ENCODE peak calls at places on chromosomes 3 and 15, in four cellular contexts. Q is mucosa of descending colon, K is ovary, U is H9. T is an unnamed sample. For H3K4me1, the result is how much of the 10 kb centered on the place peaks cover.

GRCh38 chr3:168034152-168034928 is 61.4 kb downstream of the GOLIM4 start:
- DNase-seq in U (no peak), K (no peak), Q (no peak), T (no peak)

GRCh38 chr15:24823473-24823872 is 131.3 kb upstream of the SNRPN start:
- DNase-seq in Q (no peak), U (peak), K (no peak), T (no peak)

GRCh38 chr3:146115619-146116018 is 45.4 kb downstream of the PLOD2 start:
- DNase-seq in Q (no peak), K (no peak), U (no peak), T (no peak)

GRCh38 chr15:43187544-43188155 is 2.4 kb downstream of the CCNDBP1 start:
- DNase-seq in K (no peak), U (no peak), Q (no peak), T (no peak)

GRCh38 chr15:40252438-40253178 is 13.7 kb downstream of the PAK6 start:
- DNase-seq in Q (peak), K (no peak), U (peak), T (peak)

GRCh38 chr15:49168026-49168425 is 2.0 kb upstream of the GALK2 start:
- DNase-seq in Q (no peak), K (no peak), U (no peak), T (no peak)

GRCh38 chr3:20148456-20148855 is 37.5 kb downstream of the SGO1 start:
- DNase-seq in U (no peak), Q (no peak), K (no peak), T (no peak)

GRCh38 chr3:173920386-173920785 is 522.8 kb downstream of the NLGN1 start:
- DNase-seq in U (no peak), Q (no peak), K (no peak), T (no peak)

GRCh38 chr3:9113040-9113439 is 136.4 kb downstream of the SRGAP3 start:
- DNase-seq in Q (no peak), U (no peak), K (no peak), T (no peak)

GRCh38 chr3:194440756-194441155 is 41.7 kb upstream of the GP5 start:
- DNase-seq in U (no peak), K (no peak), Q (no peak), T (no peak)

GRCh38 chr3:129552287-129553050 is 9.5 kb downstream of the H1-8 start:
- DNase-seq in K (no peak), Q (no peak), U (no peak), T (no peak)

GRCh38 chr15:39851505-39852082 is 68.5 kb downstream of the GPR176 start:
- DNase-seq in U (no peak), K (no peak), Q (no peak), T (no peak)

GRCh38 chr3:179149239-179149887 is 1.2 kb downstream of the PIK3CA start:
- DNase-seq in U (no peak), Q (no peak), K (no peak), T (peak)

GRCh38 chr3:60160105-60160791 is 1091.0 kb downstream of the FHIT start:
- DNase-seq in K (no peak), U (no peak), Q (no peak), T (no peak)

GRCh38 chr15:67033521-67033920 is 31.9 kb upstream of the SMAD3 start:
- DNase-seq in Q (peak), U (peak), K (no peak), T (peak)

GRCh38 chr3:127736801-127737539 is 64.2 kb downstream of the ABTB1 start:
- DNase-seq in Q (no peak), K (no peak), U (no peak), T (peak)

GRCh38 chr15:60733196-60733595 is 254.3 kb upstream of the ICE2 start:
- DNase-seq in K (no peak), U (no peak), Q (no peak), T (no peak)

GRCh38 chr3:178189854-178190253 is 346.4 kb upstream of the KCNMB2 start:
- DNase-seq in U (no peak), K (no peak), Q (no peak), T (no peak)

GRCh38 chr15:99925661-99926461 is 192.6 kb upstream of the LYSMD4 start:
- DNase-seq in Q (peak), U (peak), K (peak), T (peak)

GRCh38 chr15:63436872-63437375 is 55.3 kb upstream of the CA12 start:
- DNase-seq in U (no peak), K (peak), Q (peak), T (peak)

DNA sequence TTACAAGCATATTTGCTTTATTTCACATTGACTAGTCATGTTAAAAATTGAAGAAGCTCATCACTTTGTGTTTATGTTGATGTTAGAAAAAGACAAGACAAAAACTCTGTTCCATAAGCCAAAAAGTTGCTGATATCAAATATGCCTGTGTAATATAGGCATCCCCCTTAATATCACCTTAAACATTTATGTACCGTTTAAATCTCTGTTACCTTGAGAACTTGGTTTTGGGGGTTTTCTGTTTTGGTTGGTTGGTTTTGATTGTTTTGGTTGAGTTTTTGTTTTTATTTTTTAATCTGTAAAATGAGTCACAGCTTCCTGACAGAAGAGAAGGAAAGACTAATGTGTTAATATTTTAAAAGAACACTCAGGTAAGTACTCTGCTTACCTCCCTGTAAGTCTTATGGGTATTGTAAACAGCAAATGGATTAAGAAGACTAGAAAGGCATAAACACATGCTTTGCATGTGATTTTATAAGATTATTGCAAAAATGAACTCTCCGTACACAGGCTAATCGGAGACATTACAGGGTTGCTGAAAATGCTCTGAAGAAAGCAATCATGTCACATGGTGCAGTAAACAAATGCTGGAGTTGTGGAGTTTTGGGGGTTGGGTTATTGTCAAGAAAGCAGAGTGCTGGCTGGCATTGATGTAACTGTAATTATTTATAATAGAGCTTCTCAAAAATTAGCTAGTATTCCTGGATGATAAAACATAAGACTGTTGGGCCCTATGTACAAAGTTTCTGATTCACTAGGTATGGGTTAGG is 69.5 kb upstream of the MBNL1 start:
- DNase-seq in U (no peak), K (no peak), Q (no peak), T (no peak)
- H3K4me1 ChIP-seq in U (under half), K (under half), Q (under half), T (under half)

GRCh38 chr3:33083958-33084357 is 13.0 kb downstream of the GLB1 start:
- DNase-seq in Q (no peak), U (no peak), K (no peak), T (no peak)

GRCh38 chr3:33092496-33093254 is 4.3 kb downstream of the GLB1 start:
- DNase-seq in K (no peak), Q (no peak), U (no peak), T (no peak)

GRCh38 chr3:33091746-33092145 is 5.2 kb downstream of the GLB1 start:
- DNase-seq in Q (no peak), U (no peak), K (no peak), T (no peak)

GRCh38 chr3:33093847-33094246 is 3.1 kb downstream of the GLB1 start:
- DNase-seq in Q (no peak), U (peak), K (no peak), T (no peak)

DNA sequence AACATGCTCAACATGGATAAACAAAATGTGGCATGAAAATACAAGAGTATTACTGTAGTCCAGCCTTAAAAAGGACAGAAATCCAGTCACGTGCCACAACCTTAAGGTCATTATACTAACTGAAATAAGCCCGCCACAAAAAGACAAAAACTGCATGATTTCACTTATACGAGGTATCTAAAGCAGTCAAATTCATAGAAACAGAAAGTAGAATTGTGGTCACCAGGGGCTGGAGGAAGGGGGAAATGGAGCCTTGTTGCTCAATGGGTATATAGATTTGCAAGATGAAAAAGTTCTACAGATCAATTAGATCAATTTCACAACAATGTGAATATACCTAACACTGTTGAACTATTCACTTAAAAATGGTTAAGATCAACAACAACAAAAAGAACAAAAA is 7.4 kb downstream of the GLB1 start:
- DNase-seq in K (no peak), Q (no peak), U (no peak), T (no peak)
- TF ChIP-seq CTCF in K (no peak), Q (no peak), U (no peak), T (no peak)

GRCh38 chr15:77454265-77454664 is 33.6 kb downstream of the HMG20A start:
- DNase-seq in K (no peak), U (no peak), Q (no peak), T (no peak)
- H3K4me1 ChIP-seq in K (under half), U (under half), Q (under half), T (under half)

GRCh38 chr3:123412076-123412475 is 36.8 kb downstream of the ADCY5 start:
- DNase-seq in Q (no peak), U (peak), K (peak), T (peak)
- TF ChIP-seq CTCF in Q (no peak), U (peak), K (peak), T (no peak)

DNA sequence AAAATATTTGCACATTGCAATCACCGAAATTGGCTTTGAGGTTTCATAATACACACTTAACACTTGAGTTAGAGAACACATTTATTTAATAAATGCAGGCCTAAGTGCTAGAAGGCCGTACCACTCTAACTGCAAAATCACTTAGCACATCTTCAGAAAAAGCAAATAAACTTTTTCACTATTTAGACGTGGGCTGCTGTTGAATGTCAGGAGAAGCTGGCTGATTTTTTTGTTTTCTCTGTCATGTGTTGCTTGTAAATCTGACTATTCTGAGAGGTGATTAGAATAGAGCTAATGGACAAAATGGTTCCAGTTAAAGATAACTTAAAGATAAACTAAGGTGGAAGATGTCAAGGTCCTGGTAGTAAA is 265.1 kb downstream of the FOXP1 start:
- DNase-seq in Q (no peak), K (no peak), U (no peak), T (no peak)
- H3K4me1 ChIP-seq in Q (under half), K (under half), U (under half), T (under half)

DNA sequence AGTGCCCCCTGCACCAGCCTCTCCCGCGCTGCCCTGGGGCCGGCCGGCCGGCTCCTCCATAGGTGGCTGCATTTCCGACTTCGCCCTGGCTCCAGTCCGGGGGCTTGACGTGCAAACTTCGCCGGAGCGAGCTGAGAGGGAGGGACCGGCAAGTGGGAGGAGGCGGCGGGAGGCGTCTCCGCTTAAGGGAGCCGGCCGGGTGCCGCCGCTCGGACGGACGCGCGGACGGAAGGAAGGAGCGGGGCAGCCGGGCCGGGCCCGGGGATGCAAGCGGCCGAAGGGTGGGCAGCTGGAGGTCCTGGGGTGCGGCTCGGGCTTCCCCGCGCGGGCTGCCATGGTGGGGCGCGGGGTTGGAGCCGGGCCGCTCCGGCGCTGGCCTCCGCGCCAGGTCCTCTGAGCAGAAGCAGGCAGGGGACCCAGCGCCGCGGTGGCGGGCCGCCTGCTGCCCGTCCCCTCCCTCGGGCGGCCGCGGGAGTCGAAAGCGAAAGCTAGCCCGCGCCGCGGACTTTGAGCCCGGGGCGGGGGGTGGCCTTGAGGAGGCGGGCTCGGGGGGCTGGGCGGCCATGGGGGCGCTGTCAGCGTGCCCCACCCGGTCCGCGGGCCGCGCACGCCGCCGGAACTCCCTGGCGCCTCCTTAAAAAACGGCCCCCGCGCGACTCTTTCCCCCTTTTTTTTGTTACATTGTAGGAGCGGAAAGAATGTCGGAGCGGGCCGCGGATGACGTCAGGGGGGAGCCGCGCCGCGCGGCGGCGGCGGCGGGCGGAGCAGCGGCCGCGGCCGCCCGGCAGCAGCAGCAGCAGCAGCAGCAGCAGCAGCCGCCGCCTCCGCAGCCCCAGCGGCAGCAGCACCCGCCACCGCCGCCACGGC is at the start of gene SCAANT1:
- DNase-seq in U (peak), Q (peak), K (peak), T (peak)
- TF ChIP-seq CTCF in U (no peak), Q (no peak), K (peak), T (no peak)

GRCh38 chr15:85443593-85444328 is 63.4 kb downstream of the AKAP13 start:
- DNase-seq in U (no peak), K (no peak), Q (no peak), T (no peak)

GRCh38 chr15:85440451-85440850 is 60.0 kb downstream of the AKAP13 start:
- DNase-seq in K (no peak), Q (no peak), U (no peak), T (no peak)

GRCh38 chr15:85444329-85444605 is 63.9 kb downstream of the AKAP13 start:
- DNase-seq in Q (no peak), K (no peak), U (no peak), T (no peak)

GRCh38 chr15:85443046-85443445 is 62.6 kb downstream of the AKAP13 start:
- DNase-seq in U (no peak), Q (no peak), K (no peak), T (no peak)

DNA sequence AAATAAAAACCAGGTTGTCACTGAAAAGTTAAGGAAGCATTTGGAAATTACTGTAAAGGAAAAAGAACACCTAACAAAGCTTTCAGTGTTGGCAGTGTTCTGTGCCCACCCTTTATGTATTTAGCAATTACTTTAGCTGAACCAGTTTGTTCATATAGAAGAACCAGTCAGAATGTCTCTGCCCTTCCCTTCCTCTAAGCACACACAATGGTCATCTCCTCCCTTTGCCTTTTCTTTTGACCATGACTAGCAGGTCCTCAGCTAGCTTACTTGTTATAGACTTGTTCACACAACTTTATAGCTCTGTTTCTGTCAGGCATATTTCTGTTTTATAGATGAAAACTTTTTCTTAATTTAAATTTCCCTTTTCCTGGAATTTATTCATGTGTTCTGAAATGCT is 59.6 kb downstream of the AKAP13 start:
- DNase-seq in U (no peak), Q (no peak), K (no peak), T (no peak)
- H3K4me1 ChIP-seq in U (under half), Q (under half), K (under half), T (under half)

T was measured in kidney.